ENCODE peak calls at places on chromosome 17, in nine cellular contexts. Y is GDM1; E is ovary; V is activated naive CD8-positive, alpha-beta T cell treated with anti-CD3 and anti-CD28 coated beads, Interleukin-2, amount 50 U/mL, for 16 hours; M is stimulated activated CD8-positive, alpha-beta memory T cell treated with anti-CD3 and anti-CD28 coated beads, Interleukin-4, amount 100 ng/mL, for 1 hour; C is GM23248; F is RPMI8226; J is stimulated activated CD4-positive, alpha-beta T cell treated with anti-CD3 and anti-CD28 coated beads, Interleukin-2, amount 100 ng/mL, for 48 hours; R is cardiac fibroblast. X is an unnamed sample.

GRCh38 chr17:74325743-74326379 is at the start of gene KIF19:
- DNase-seq in Y (no peak), E (no peak), V (no peak), M (no peak), C (peak), F (peak), J (peak), R (no peak), X (no peak)

GRCh38 chr17:42984486-42984885 is 4.1 kb downstream of the RUNDC1 start:
- DNase-seq in Y (no peak), E (no peak), V (no peak), M (no peak), C (no peak), F (no peak), J (no peak), R (peak), X (no peak)

GRCh38 chr17:65662166-65662565 is 100.7 kb upstream of the AXIN2 start:
- DNase-seq in Y (no peak), E (no peak), V (no peak), M (no peak), C (peak), F (no peak), J (no peak), R (peak), X (peak)

GRCh38 chr17:78645421-78646295 is 68.5 kb upstream of the DNAH17 start:
- DNase-seq in Y (no peak), E (no peak), V (no peak), M (no peak), C (peak), F (peak), J (peak), R (peak), X (peak)

GRCh38 chr17:78644971-78645370 is 67.8 kb upstream of the DNAH17 start:
- DNase-seq in Y (no peak), E (no peak), V (no peak), M (no peak), C (no peak), F (no peak), J (no peak), R (no peak), X (no peak)

GRCh38 chr17:74797824-74798223 is 21.7 kb upstream of the NAT9 start:
- DNase-seq in Y (no peak), E (no peak), V (no peak), M (no peak), C (no peak), F (no peak), J (no peak), R (no peak), X (no peak)

GRCh38 chr17:16283705-16284104 is 66.7 kb downstream of the PIGL start:
- DNase-seq in Y (no peak), E (no peak), V (no peak), M (no peak), C (peak), F (no peak), J (no peak), R (peak), X (peak)

GRCh38 chr17:75842963-75843576 is 1.1 kb downstream of the UNC13D start:
- DNase-seq in Y (no peak), E (no peak), V (no peak), M (no peak), C (no peak), F (no peak), J (no peak), R (no peak), X (no peak)

GRCh38 chr17:42536372-42537155 is 523 bp downstream of the NAGLU start:
- DNase-seq in Y (peak), E (peak), V (peak), M (no peak), C (peak), F (peak), J (peak), R (peak), X (peak)

GRCh38 chr17:82300707-82301270 is 16.6 kb downstream of the CD7 start:
- DNase-seq in Y (peak), E (peak), V (no peak), M (no peak), C (peak), F (peak), J (no peak), R (peak), X (peak)

GRCh38 chr17:71022758-71023157 is 853.4 kb downstream of the KCNJ2 start:
- DNase-seq in Y (no peak), E (no peak), V (no peak), M (no peak), C (no peak), F (no peak), J (no peak), R (no peak), X (no peak)

GRCh38 chr17:49612721-49613120 is 37.0 kb downstream of the NXPH3 start:
- DNase-seq in Y (no peak), E (no peak), V (no peak), M (no peak), C (no peak), F (no peak), J (no peak), R (no peak), X (no peak)

GRCh38 chr17:17377071-17377487 is 73.9 kb downstream of the NT5M start:
- DNase-seq in Y (no peak), E (no peak), V (no peak), M (no peak), C (no peak), F (no peak), J (no peak), R (no peak), X (no peak)

GRCh38 chr17:47848198-47848513 is 2.8 kb downstream of the SP6 start:
- DNase-seq in Y (no peak), E (no peak), V (no peak), M (no peak), C (no peak), F (no peak), J (no peak), R (no peak), X (no peak)

GRCh38 chr17:47918003-47918402 is 22.0 kb downstream of the SP2 start:
- DNase-seq in Y (no peak), E (no peak), V (no peak), M (no peak), C (no peak), F (no peak), J (no peak), R (peak), X (no peak)

GRCh38 chr17:61405047-61405685 is 5.5 kb downstream of the TBX2 start:
- DNase-seq in Y (no peak), E (peak), V (no peak), M (no peak), C (no peak), F (no peak), J (no peak), R (peak), X (no peak)

GRCh38 chr17:81259058-81259605 is 20.0 kb downstream of the NDUFAF8 start:
- DNase-seq in Y (no peak), E (no peak), V (no peak), M (no peak), C (no peak), F (no peak), J (no peak), R (no peak), X (no peak)

GRCh38 chr17:60573139-60573975 is 26.6 kb upstream of the PPM1D start:
- DNase-seq in Y (no peak), E (no peak), V (no peak), M (no peak), C (peak), F (no peak), J (no peak), R (peak), X (no peak)

GRCh38 chr17:82803606-82804005 is 36.2 kb downstream of the ZNF750 start:
- DNase-seq in Y (no peak), E (no peak), V (no peak), M (no peak), C (no peak), F (no peak), J (no peak), R (no peak), X (no peak)

GRCh38 chr17:57388326-57388725 is 132.0 kb downstream of the MSI2 start:
- DNase-seq in Y (no peak), E (no peak), V (no peak), M (no peak), C (no peak), F (no peak), J (no peak), R (no peak), X (no peak)

GRCh38 chr17:69350911-69351310 is 24.0 kb upstream of the ABCA5 start:
- DNase-seq in Y (no peak), E (no peak), V (no peak), M (no peak), C (peak), F (no peak), J (no peak), R (no peak), X (no peak)

GRCh38 chr17:81512984-81513668 is 527 bp upstream of the ACTG1 start:
- DNase-seq in Y (peak), E (peak), V (peak), M (no peak), C (peak), F (peak), J (peak), R (peak), X (peak)

GRCh38 chr17:34892864-34893263 is 68.4 kb downstream of the CCT6B start:
- DNase-seq in Y (no peak), E (no peak), V (no peak), M (no peak), C (peak), F (peak), J (no peak), R (no peak), X (no peak)